ENCODE peak calls at places on chromosomes 5 and 9, in ten cellular contexts. One of them, this sample, is unnamed.

GRCh38 chr5:138258704-138259285 is 15.6 kb downstream of the GFRA3 start:
- DNase-seq in retinal pigment epithelial cell: no peak
- DNase-seq in IMR-90: no peak
- DNase-seq in heart right ventricle: no peak
- DNase-seq in lower lobe of right lung: no peak
- DNase-seq in pancreas: no peak
- DNase-seq in heart left ventricle: no peak
- DNase-seq in GM13976: no peak
- DNase-seq in neural crest cell: no peak
- DNase-seq in choroid plexus epithelial cell: no peak
- DNase-seq in this sample: no peak

GRCh38 chr5:11683666-11684065 is 220.6 kb downstream of the CTNND2 start:
- DNase-seq in retinal pigment epithelial cell: peak
- DNase-seq in IMR-90: no peak
- DNase-seq in heart right ventricle: peak
- DNase-seq in lower lobe of right lung: no peak
- DNase-seq in pancreas: peak
- DNase-seq in heart left ventricle: peak
- DNase-seq in GM13976: no peak
- DNase-seq in neural crest cell: no peak
- DNase-seq in choroid plexus epithelial cell: no peak
- DNase-seq in this sample: no peak

GRCh38 chr5:51479840-51480239 is 96.6 kb downstream of the ISL1 start:
- DNase-seq in retinal pigment epithelial cell: no peak
- DNase-seq in IMR-90: no peak
- DNase-seq in heart right ventricle: no peak
- DNase-seq in lower lobe of right lung: no peak
- DNase-seq in pancreas: no peak
- DNase-seq in heart left ventricle: no peak
- DNase-seq in GM13976: no peak
- DNase-seq in neural crest cell: no peak
- DNase-seq in choroid plexus epithelial cell: no peak
- DNase-seq in this sample: no peak

GRCh38 chr5:134604908-134605307 is 27.7 kb downstream of the SAR1B start:
- DNase-seq in retinal pigment epithelial cell: no peak
- DNase-seq in IMR-90: no peak
- DNase-seq in heart right ventricle: no peak
- DNase-seq in lower lobe of right lung: no peak
- DNase-seq in pancreas: no peak
- DNase-seq in heart left ventricle: no peak
- DNase-seq in GM13976: no peak
- DNase-seq in neural crest cell: no peak
- DNase-seq in choroid plexus epithelial cell: no peak
- DNase-seq in this sample: no peak

GRCh38 chr5:155943516-155944407 is 383.2 kb upstream of the SGCD start:
- DNase-seq in retinal pigment epithelial cell: peak
- DNase-seq in IMR-90: peak
- DNase-seq in heart right ventricle: peak
- DNase-seq in lower lobe of right lung: no peak
- DNase-seq in pancreas: peak
- DNase-seq in heart left ventricle: peak
- DNase-seq in GM13976: peak
- DNase-seq in neural crest cell: peak
- DNase-seq in choroid plexus epithelial cell: peak
- DNase-seq in this sample: no peak

GRCh38 chr5:78648359-78649219 is at the start of gene LHFPL2:
- DNase-seq in retinal pigment epithelial cell: no peak
- DNase-seq in IMR-90: peak
- DNase-seq in heart right ventricle: peak
- DNase-seq in lower lobe of right lung: peak
- DNase-seq in pancreas: peak
- DNase-seq in heart left ventricle: peak
- DNase-seq in GM13976: peak
- DNase-seq in neural crest cell: peak
- DNase-seq in choroid plexus epithelial cell: peak
- DNase-seq in this sample: peak

GRCh38 chr9:136532799-136533774 is 12.8 kb downstream of the NOTCH1 start:
- DNase-seq in retinal pigment epithelial cell: no peak
- DNase-seq in IMR-90: no peak
- DNase-seq in heart right ventricle: no peak
- DNase-seq in lower lobe of right lung: no peak
- DNase-seq in pancreas: no peak
- DNase-seq in heart left ventricle: no peak
- DNase-seq in GM13976: peak
- DNase-seq in neural crest cell: no peak
- DNase-seq in choroid plexus epithelial cell: no peak
- DNase-seq in this sample: no peak

GRCh38 chr5:54309751-54310432 is 481 bp downstream of the ARL15 start:
- DNase-seq in retinal pigment epithelial cell: no peak
- DNase-seq in IMR-90: peak
- DNase-seq in heart right ventricle: no peak
- DNase-seq in lower lobe of right lung: peak
- DNase-seq in pancreas: peak
- DNase-seq in heart left ventricle: peak
- DNase-seq in GM13976: peak
- DNase-seq in neural crest cell: peak
- DNase-seq in choroid plexus epithelial cell: peak
- DNase-seq in this sample: peak

GRCh38 chr5:132069561-132069960 is 4.0 kb upstream of the CSF2 start:
- DNase-seq in retinal pigment epithelial cell: no peak
- DNase-seq in IMR-90: no peak
- DNase-seq in heart right ventricle: no peak
- DNase-seq in lower lobe of right lung: no peak
- DNase-seq in pancreas: no peak
- DNase-seq in heart left ventricle: no peak
- DNase-seq in GM13976: peak
- DNase-seq in neural crest cell: no peak
- DNase-seq in choroid plexus epithelial cell: no peak
- DNase-seq in this sample: no peak

GRCh38 chr9:100216178-100216787 is 117.2 kb downstream of the INVS start:
- DNase-seq in retinal pigment epithelial cell: no peak
- DNase-seq in IMR-90: peak
- DNase-seq in heart right ventricle: peak
- DNase-seq in lower lobe of right lung: peak
- DNase-seq in pancreas: peak
- DNase-seq in heart left ventricle: peak
- DNase-seq in GM13976: peak
- DNase-seq in neural crest cell: peak
- DNase-seq in choroid plexus epithelial cell: peak
- DNase-seq in this sample: no peak

GRCh38 chr5:123107343-123108240 is 18.6 kb downstream of the PRDM6 start:
- DNase-seq in retinal pigment epithelial cell: no peak
- DNase-seq in IMR-90: no peak
- DNase-seq in heart right ventricle: no peak
- DNase-seq in lower lobe of right lung: no peak
- DNase-seq in pancreas: no peak
- DNase-seq in heart left ventricle: no peak
- DNase-seq in GM13976: no peak
- DNase-seq in neural crest cell: no peak
- DNase-seq in choroid plexus epithelial cell: no peak
- DNase-seq in this sample: no peak

GRCh38 chr5:123111502-123111901 is 22.5 kb downstream of the PRDM6 start:
- DNase-seq in retinal pigment epithelial cell: no peak
- DNase-seq in IMR-90: no peak
- DNase-seq in heart right ventricle: no peak
- DNase-seq in lower lobe of right lung: no peak
- DNase-seq in pancreas: no peak
- DNase-seq in heart left ventricle: no peak
- DNase-seq in GM13976: no peak
- DNase-seq in neural crest cell: no peak
- DNase-seq in choroid plexus epithelial cell: no peak
- DNase-seq in this sample: no peak

DNA sequence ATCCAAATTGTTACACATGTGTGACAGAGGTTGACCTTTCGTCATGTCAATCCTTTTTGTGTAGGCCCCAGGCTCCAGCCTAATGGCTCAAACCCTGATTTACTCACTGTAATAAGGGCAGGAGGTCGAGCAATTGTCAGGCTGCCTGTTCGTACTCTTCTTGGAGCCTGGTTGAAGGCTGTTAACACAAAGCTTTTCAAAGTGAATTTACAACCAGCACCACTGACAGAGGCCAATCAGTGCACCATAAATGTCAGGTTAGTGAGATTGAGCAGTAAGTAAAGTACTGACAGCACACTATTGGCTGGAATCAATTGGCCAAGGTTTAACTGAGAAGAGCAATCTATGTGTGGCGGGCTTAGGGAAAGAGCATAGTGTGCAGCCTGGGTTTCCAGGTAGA is 16.8 kb downstream of the PRDM6 start:
- DNase-seq in retinal pigment epithelial cell: no peak
- DNase-seq in IMR-90: no peak
- DNase-seq in heart right ventricle: no peak
- DNase-seq in lower lobe of right lung: no peak
- DNase-seq in pancreas: no peak
- DNase-seq in heart left ventricle: no peak
- DNase-seq in GM13976: no peak
- DNase-seq in neural crest cell: no peak
- DNase-seq in choroid plexus epithelial cell: no peak
- DNase-seq in this sample: no peak
- TF ChIP-seq CTCF in retinal pigment epithelial cell: no peak
- TF ChIP-seq CTCF in IMR-90: no peak
- TF ChIP-seq CTCF in heart right ventricle: no peak
- TF ChIP-seq CTCF in lower lobe of right lung: no peak
- TF ChIP-seq CTCF in pancreas: no peak
- TF ChIP-seq CTCF in heart left ventricle: no peak
- TF ChIP-seq CTCF in GM13976: no peak
- TF ChIP-seq CTCF in neural crest cell: no peak
- TF ChIP-seq CTCF in choroid plexus epithelial cell: no peak
- TF ChIP-seq CTCF in this sample: no peak

GRCh38 chr5:124732891-124733670 is 13.4 kb downstream of the ZNF608 start:
- DNase-seq in retinal pigment epithelial cell: no peak
- DNase-seq in IMR-90: no peak
- DNase-seq in heart right ventricle: no peak
- DNase-seq in lower lobe of right lung: no peak
- DNase-seq in pancreas: no peak
- DNase-seq in heart left ventricle: no peak
- DNase-seq in GM13976: no peak
- DNase-seq in neural crest cell: no peak
- DNase-seq in choroid plexus epithelial cell: no peak
- DNase-seq in this sample: no peak
- TF ChIP-seq CTCF in retinal pigment epithelial cell: no peak
- TF ChIP-seq CTCF in IMR-90: no peak
- TF ChIP-seq CTCF in heart right ventricle: no peak
- TF ChIP-seq CTCF in lower lobe of right lung: no peak
- TF ChIP-seq CTCF in pancreas: no peak
- TF ChIP-seq CTCF in heart left ventricle: no peak
- TF ChIP-seq CTCF in GM13976: no peak
- TF ChIP-seq CTCF in neural crest cell: no peak
- TF ChIP-seq CTCF in choroid plexus epithelial cell: no peak
- TF ChIP-seq CTCF in this sample: no peak

GRCh38 chr5:37495668-37496067 is 116.5 kb downstream of the WDR70 start:
- DNase-seq in retinal pigment epithelial cell: no peak
- DNase-seq in IMR-90: peak
- DNase-seq in heart right ventricle: no peak
- DNase-seq in lower lobe of right lung: no peak
- DNase-seq in pancreas: no peak
- DNase-seq in heart left ventricle: no peak
- DNase-seq in GM13976: no peak
- DNase-seq in neural crest cell: no peak
- DNase-seq in choroid plexus epithelial cell: peak
- DNase-seq in this sample: no peak

GRCh38 chr5:37492778-37493555 is 113.8 kb downstream of the WDR70 start:
- DNase-seq in retinal pigment epithelial cell: no peak
- DNase-seq in IMR-90: no peak
- DNase-seq in heart right ventricle: no peak
- DNase-seq in lower lobe of right lung: no peak
- DNase-seq in pancreas: no peak
- DNase-seq in heart left ventricle: no peak
- DNase-seq in GM13976: no peak
- DNase-seq in neural crest cell: no peak
- DNase-seq in choroid plexus epithelial cell: peak
- DNase-seq in this sample: no peak

GRCh38 chr5:37494756-37495155 is 115.6 kb downstream of the WDR70 start:
- DNase-seq in retinal pigment epithelial cell: no peak
- DNase-seq in IMR-90: no peak
- DNase-seq in heart right ventricle: no peak
- DNase-seq in lower lobe of right lung: no peak
- DNase-seq in pancreas: no peak
- DNase-seq in heart left ventricle: no peak
- DNase-seq in GM13976: no peak
- DNase-seq in neural crest cell: no peak
- DNase-seq in choroid plexus epithelial cell: no peak
- DNase-seq in this sample: no peak

GRCh38 chr5:37496902-37497445 is 117.9 kb downstream of the WDR70 start:
- DNase-seq in retinal pigment epithelial cell: no peak
- DNase-seq in IMR-90: no peak
- DNase-seq in heart right ventricle: no peak
- DNase-seq in lower lobe of right lung: no peak
- DNase-seq in pancreas: no peak
- DNase-seq in heart left ventricle: no peak
- DNase-seq in GM13976: no peak
- DNase-seq in neural crest cell: no peak
- DNase-seq in choroid plexus epithelial cell: no peak
- DNase-seq in this sample: no peak

DNA sequence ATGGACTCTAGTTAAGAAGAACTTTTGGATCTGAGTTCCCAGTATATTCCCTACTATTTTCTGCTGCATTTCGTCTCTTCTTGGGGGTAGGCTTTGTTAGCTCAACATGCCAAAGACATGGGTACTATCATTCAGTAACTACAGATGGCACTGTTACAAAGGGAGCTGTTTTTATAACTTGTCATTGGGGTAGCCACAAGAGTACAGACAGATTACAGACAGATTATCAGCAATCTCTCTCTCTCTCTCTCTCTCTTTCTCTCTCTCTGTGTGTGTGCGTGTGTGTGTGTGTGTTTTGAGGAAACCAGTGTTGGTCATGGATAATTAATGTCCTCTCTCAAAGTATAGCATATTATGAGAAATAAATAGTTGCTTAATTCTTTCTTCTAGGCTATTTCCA is 116.1 kb downstream of the WDR70 start:
- DNase-seq in retinal pigment epithelial cell: no peak
- DNase-seq in IMR-90: peak
- DNase-seq in heart right ventricle: no peak
- DNase-seq in lower lobe of right lung: no peak
- DNase-seq in pancreas: no peak
- DNase-seq in heart left ventricle: no peak
- DNase-seq in GM13976: no peak
- DNase-seq in neural crest cell: no peak
- DNase-seq in choroid plexus epithelial cell: peak
- DNase-seq in this sample: no peak
- TF ChIP-seq CTCF in retinal pigment epithelial cell: peak
- TF ChIP-seq CTCF in IMR-90: peak
- TF ChIP-seq CTCF in heart right ventricle: no peak
- TF ChIP-seq CTCF in lower lobe of right lung: no peak
- TF ChIP-seq CTCF in pancreas: no peak
- TF ChIP-seq CTCF in heart left ventricle: no peak
- TF ChIP-seq CTCF in GM13976: no peak
- TF ChIP-seq CTCF in neural crest cell: no peak
- TF ChIP-seq CTCF in choroid plexus epithelial cell: peak
- TF ChIP-seq CTCF in this sample: no peak

DNA sequence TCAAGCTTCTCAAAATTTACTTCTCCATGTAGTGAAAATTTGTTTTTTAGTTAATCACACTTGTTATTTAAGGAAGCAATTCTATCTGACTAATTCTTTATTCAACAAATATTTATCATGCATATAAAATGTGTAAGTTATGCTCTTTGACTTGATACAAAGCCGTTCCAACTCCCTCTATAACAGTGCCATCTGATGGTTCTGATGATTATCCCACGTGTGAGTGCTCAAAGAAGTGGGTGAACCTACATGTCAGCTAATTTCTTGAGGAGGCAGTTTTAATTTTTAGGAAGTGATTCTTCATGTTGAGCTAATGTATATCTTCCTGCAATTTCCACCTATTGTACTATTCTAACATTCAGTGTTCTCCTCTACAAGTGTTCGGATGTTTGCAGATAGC is 88.8 kb upstream of the BRINP1 start:
- DNase-seq in retinal pigment epithelial cell: no peak
- DNase-seq in IMR-90: no peak
- DNase-seq in heart right ventricle: no peak
- DNase-seq in lower lobe of right lung: no peak
- DNase-seq in pancreas: no peak
- DNase-seq in heart left ventricle: no peak
- DNase-seq in GM13976: no peak
- DNase-seq in neural crest cell: no peak
- DNase-seq in choroid plexus epithelial cell: no peak
- DNase-seq in this sample: no peak
- TF ChIP-seq CTCF in retinal pigment epithelial cell: no peak
- TF ChIP-seq CTCF in IMR-90: no peak
- TF ChIP-seq CTCF in heart right ventricle: no peak
- TF ChIP-seq CTCF in lower lobe of right lung: no peak
- TF ChIP-seq CTCF in pancreas: no peak
- TF ChIP-seq CTCF in heart left ventricle: no peak
- TF ChIP-seq CTCF in GM13976: no peak
- TF ChIP-seq CTCF in neural crest cell: no peak
- TF ChIP-seq CTCF in choroid plexus epithelial cell: no peak
- TF ChIP-seq CTCF in this sample: no peak

This sample was measured in mesothelial cell of epicardium.